ENCODE peak calls at places on chromosomes 7 and 10, in eight cellular contexts. X, E, V, T, C, M, A and Q are unnamed samples.

GRCh38 chr10:26970667-26971066 is 109.9 kb upstream of the ABI1 start:
- DNase-seq in X (no peak), E (no peak), V (no peak), T (no peak), C (no peak), M (no peak), A (no peak), Q (no peak)

GRCh38 chr10:46236941-46237681 is 49.7 kb upstream of the ANTXRL start:
- DNase-seq in X (peak; percentile 62), E (no peak), V (no peak), T (no peak), C (no peak), M (peak; percentile 21), A (no peak), Q (no peak)

GRCh38 chr10:624605-625334 is 64.7 kb downstream of the DIP2C start:
- DNase-seq in X (no peak), E (peak; percentile 57), V (no peak), T (peak; percentile 59), C (peak; percentile 88), M (peak; percentile 86), A (no peak), Q (no peak)

GRCh38 chr10:59181668-59182067 is 5.2 kb downstream of the PHYHIPL start:
- DNase-seq in X (no peak), E (no peak), V (no peak), T (peak; percentile 70), C (peak; percentile 78), M (no peak), A (no peak), Q (peak; percentile 29)

GRCh38 chr10:131143425-131144165 is 167.9 kb downstream of the TCERG1L start:
- DNase-seq in X (no peak), E (no peak), V (no peak), T (no peak), C (no peak), M (no peak), A (no peak), Q (no peak)

GRCh38 chr7:50047716-50048115 is 45.3 kb downstream of the ZPBP start:
- DNase-seq in X (no peak), E (no peak), V (no peak), T (no peak), C (no peak), M (no peak), A (no peak), Q (no peak)

GRCh38 chr10:17214991-17215781 is 12.9 kb upstream of the VIM start:
- DNase-seq in X (no peak), E (peak; percentile 88), V (no peak), T (no peak), C (peak; percentile 79), M (no peak), A (no peak), Q (no peak)

GRCh38 chr7:117169907-117170306 is 153.0 kb downstream of the WNT2 start:
- DNase-seq in X (no peak), E (no peak), V (no peak), T (no peak), C (peak; percentile 35), M (no peak), A (no peak), Q (no peak)

GRCh38 chr10:43420369-43421200 is 11.6 kb upstream of the HNRNPF start:
- DNase-seq in X (peak; percentile 96), E (no peak), V (peak; percentile 71), T (peak; percentile 87), C (peak; percentile 93), M (peak; percentile 94), A (peak; percentile 64), Q (no peak)

GRCh38 chr7:55568613-55569268 is 3.6 kb downstream of the VOPP1 start:
- DNase-seq in X (no peak), E (no peak), V (no peak), T (peak; percentile 82), C (peak; percentile 38), M (no peak), A (no peak), Q (no peak)

GRCh38 chr7:107661081-107661864 is 645 bp downstream of the SLC26A4 start:
- DNase-seq in X (no peak), E (no peak), V (no peak), T (peak; percentile 84), C (peak; percentile 59), M (no peak), A (peak; percentile 9), Q (peak; percentile 13)

GRCh38 chr10:115914475-115914874 is 358.5 kb downstream of the GFRA1 start:
- DNase-seq in X (no peak), E (no peak), V (no peak), T (no peak), C (no peak), M (no peak), A (no peak), Q (no peak)

GRCh38 chr10:69318997-69319727 is 40.9 kb downstream of the HK1 start:
- DNase-seq in X (peak; percentile 96), E (no peak), V (peak; percentile 63), T (peak; percentile 68), C (peak; percentile 68), M (peak; percentile 95), A (peak; percentile 63), Q (no peak)

GRCh38 chr7:134891262-134892001 is 94.9 kb upstream of the AGBL3 start:
- DNase-seq in X (no peak), E (peak; percentile 69), V (no peak), T (peak; percentile 88), C (peak; percentile 99), M (peak; percentile 91), A (no peak), Q (peak; percentile 31)

GRCh38 chr10:98309366-98310355 is 41.7 kb upstream of the LOXL4 start:
- DNase-seq in X (no peak), E (peak; percentile 75), V (no peak), T (peak; percentile 89), C (peak; percentile 83), M (peak; percentile 74), A (no peak), Q (peak; percentile 89)

GRCh38 chr10:49174926-49175500 is 13.2 kb downstream of the TMEM273 start:
- DNase-seq in X (no peak), E (no peak), V (no peak), T (no peak), C (no peak), M (no peak), A (no peak), Q (no peak)

GRCh38 chr10:79982861-79983260 is 34.0 kb upstream of the SFTPD start:
- DNase-seq in X (no peak), E (no peak), V (no peak), T (peak; percentile 26), C (no peak), M (no peak), A (no peak), Q (no peak)

GRCh38 chr7:4738711-4739527 is 36.5 kb upstream of the AP5Z1 start:
- DNase-seq in X (no peak), E (no peak), V (no peak), T (peak; percentile 87), C (peak; percentile 94), M (peak; percentile 71), A (no peak), Q (no peak)

GRCh38 chr10:31129880-31130405 is 98.3 kb upstream of the ZNF438 start:
- DNase-seq in X (no peak), E (no peak), V (no peak), T (no peak), C (no peak), M (peak; percentile 49), A (no peak), Q (no peak)

DNA sequence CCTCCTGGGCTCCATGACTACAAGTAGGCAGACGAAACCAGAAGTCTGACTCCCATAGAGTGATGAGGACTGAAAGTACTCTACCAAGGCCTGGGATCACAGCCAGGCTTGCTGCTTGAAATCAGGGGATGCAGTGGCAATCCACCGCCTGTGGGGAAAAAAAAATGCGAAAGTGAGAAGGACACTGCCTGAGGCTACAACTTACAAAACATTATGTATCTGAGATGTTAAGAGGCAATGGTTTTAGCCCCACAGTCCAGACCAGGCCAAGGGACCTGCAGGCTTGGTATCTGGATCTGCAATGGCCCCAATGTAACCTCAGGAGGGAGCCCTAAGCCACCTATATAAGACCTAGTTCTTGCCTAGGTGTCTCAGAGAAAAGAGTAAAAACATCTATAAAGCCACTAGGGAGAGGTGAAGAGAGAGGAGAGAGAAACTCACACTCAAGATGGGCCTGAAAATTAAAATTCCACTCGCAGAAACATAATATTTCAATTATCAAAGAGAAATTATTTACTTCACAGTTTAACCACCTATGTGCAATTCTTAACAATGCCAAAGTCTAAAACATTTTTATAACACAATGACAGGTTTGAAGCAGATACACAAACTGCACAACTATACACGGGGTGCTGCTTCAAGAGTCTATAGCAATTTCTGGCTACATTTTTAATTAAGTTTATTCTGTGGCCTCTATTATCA is 13.9 kb downstream of the DNAJC1 start:
- DNase-seq in X (no peak), E (no peak), V (peak; percentile 11), T (peak; percentile 62), C (peak; percentile 79), M (peak; percentile 72), A (peak; percentile 18), Q (no peak)
- TF ChIP-seq CTCF in X (peak; percentile 52), E (peak; percentile 48), V (peak; percentile 53), T (peak; percentile 57), C (peak; percentile 52), M (peak; percentile 65), A (peak; percentile 57), Q (peak; percentile 50)

DNA sequence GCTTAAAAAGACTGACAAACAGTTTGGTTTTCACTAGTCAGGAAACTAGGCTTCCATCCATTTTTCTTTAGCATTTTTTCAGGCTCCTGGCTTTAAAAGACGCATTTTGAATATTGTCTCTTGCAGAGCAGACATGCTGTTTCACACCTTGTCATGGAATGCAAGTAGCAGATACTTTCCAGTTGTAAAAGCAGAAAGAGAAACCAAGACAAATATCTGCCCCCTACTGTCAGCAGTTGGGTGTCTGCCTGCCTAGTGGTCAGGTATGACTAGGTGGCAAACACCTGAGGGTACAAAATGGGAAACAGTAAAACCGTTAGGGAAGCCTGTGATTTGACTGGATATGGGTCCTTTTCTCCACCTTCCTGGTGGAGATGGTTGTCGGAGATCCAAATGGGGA is 139.8 kb downstream of the CCDC71L start:
- DNase-seq in X (no peak), E (no peak), V (no peak), T (no peak), C (no peak), M (no peak), A (no peak), Q (no peak)
- TF ChIP-seq CTCF in X (no peak), E (no peak), V (no peak), T (no peak), C (no peak), M (no peak), A (no peak), Q (no peak)

DNA sequence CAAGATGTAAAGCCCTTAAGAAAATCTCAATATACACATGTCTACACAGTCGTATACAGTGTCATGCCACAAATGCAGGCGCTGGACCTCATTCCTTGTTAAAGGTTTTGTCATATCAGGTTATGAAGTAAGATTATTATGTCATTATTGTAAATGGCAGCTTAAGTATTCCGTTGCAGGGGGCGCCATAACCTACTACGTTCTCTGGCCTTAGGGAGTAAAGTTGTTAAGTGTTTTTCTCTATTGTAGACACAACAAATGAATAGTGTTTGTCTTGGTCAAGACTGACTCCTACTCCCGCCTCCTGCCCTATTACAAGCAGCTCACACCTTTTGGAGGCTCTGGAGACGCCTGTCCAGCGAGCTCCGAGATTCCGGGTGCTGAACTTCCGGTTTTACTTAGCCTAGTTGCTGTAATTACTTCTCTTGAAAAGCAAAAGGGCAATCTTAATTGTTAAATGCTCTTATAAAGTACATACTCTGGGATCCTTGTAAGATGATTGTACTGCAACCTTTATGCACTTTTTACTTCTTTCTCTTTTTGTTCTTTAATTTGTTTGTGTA is 984 bp downstream of the GATAD1 start:
- DNase-seq in X (no peak), E (no peak), V (peak; percentile 44), T (peak; percentile 43), C (peak; percentile 67), M (peak; percentile 72), A (peak; percentile 39), Q (no peak)
- TF ChIP-seq CTCF in X (peak; percentile 31), E (peak; percentile 58), V (peak; percentile 51), T (peak; percentile 86), C (peak; percentile 54), M (peak; percentile 58), A (peak; percentile 55), Q (peak; percentile 65)

GRCh38 chr7:115910541-115911164 is 119.9 kb downstream of the TFEC start:
- DNase-seq in X (no peak), E (no peak), V (no peak), T (peak; percentile 1), C (peak; percentile 54), M (no peak), A (no peak), Q (no peak)
- TF ChIP-seq CTCF in X (peak; percentile 54), E (peak; percentile 71), V (peak; percentile 35), T (peak; percentile 84), C (peak; percentile 70), M (peak; percentile 73), A (peak; percentile 16), Q (peak; percentile 73)